ENCODE peak calls at places on chromosomes 1 and 21, in five cellular contexts. X is HFF-Myc; C is mucosa of gallbladder; R is CD4-positive, CD25-positive, alpha-beta regulatory T cell; S is stimulated activated CD4-positive, alpha-beta T cell treated with anti-CD3 and anti-CD28 coated beads, Interleukin-4, amount 100 ng/mL, for 1 hour. H is an unnamed sample.

GRCh38 chr1:78649628-78650027 is at the start of gene IFI44:
- DNase-seq in X (peak), C (peak), R (peak), S (peak), H (no peak)

GRCh38 chr1:8303141-8303540 is 14.8 kb upstream of the SLC45A1 start:
- DNase-seq in X (no peak), C (no peak), R (no peak), S (no peak), H (no peak)

GRCh38 chr1:29732438-29732837 is 496.1 kb downstream of the PTPRU start:
- DNase-seq in X (peak), C (no peak), R (no peak), S (no peak), H (no peak)

GRCh38 chr1:54253480-54253879 is 53.5 kb downstream of the MRPL37 start:
- DNase-seq in X (no peak), C (no peak), R (no peak), S (no peak), H (peak)

GRCh38 chr1:21706151-21706835 is 37.1 kb upstream of the RAP1GAP start:
- DNase-seq in X (no peak), C (no peak), R (no peak), S (no peak), H (no peak)

GRCh38 chr1:162187676-162188075 is 118.2 kb downstream of the NOS1AP start:
- DNase-seq in X (no peak), C (no peak), R (no peak), S (no peak), H (no peak)

GRCh38 chr1:210607361-210607760 is 278.7 kb downstream of the HHAT start:
- DNase-seq in X (no peak), C (no peak), R (no peak), S (no peak), H (no peak)

GRCh38 chr1:12339861-12340557 is 110.2 kb downstream of the VPS13D start:
- DNase-seq in X (no peak), C (no peak), R (no peak), S (no peak), H (no peak)

GRCh38 chr1:201062511-201063189 is 39.1 kb upstream of the KIF21B start:
- DNase-seq in X (no peak), C (no peak), R (no peak), S (no peak), H (no peak)

GRCh38 chr21:41639336-41639735 is 127.5 kb downstream of the RIPK4 start:
- DNase-seq in X (no peak), C (no peak), R (no peak), S (no peak), H (no peak)

GRCh38 chr1:194378517-194378916 is 1192.1 kb upstream of the B3GALT2 start:
- DNase-seq in X (no peak), C (no peak), R (no peak), S (no peak), H (no peak)

GRCh38 chr1:54336121-54336520 is 70.1 kb downstream of the SSBP3 start:
- DNase-seq in X (no peak), C (no peak), R (no peak), S (no peak), H (no peak)

GRCh38 chr1:109248797-109249629 is at the start of gene CELSR2:
- DNase-seq in X (no peak), C (no peak), R (peak), S (peak), H (no peak)

GRCh38 chr21:23899561-23899960 is 1707.7 kb downstream of the MRPL39 start:
- DNase-seq in X (no peak), C (no peak), R (no peak), S (no peak), H (no peak)

GRCh38 chr1:56330400-56331026 is 248.8 kb downstream of the PLPP3 start:
- DNase-seq in X (peak), C (no peak), R (peak), S (no peak), H (no peak)

GRCh38 chr1:154750681-154751665 is 119.1 kb downstream of the KCNN3 start:
- DNase-seq in X (no peak), C (no peak), R (no peak), S (no peak), H (no peak)

GRCh38 chr1:205812271-205812877 is 624 bp downstream of the SLC41A1 start:
- DNase-seq in X (no peak), C (no peak), R (peak), S (peak), H (no peak)

GRCh38 chr1:109687641-109688499 is at the start of gene GSTM1:
- DNase-seq in X (no peak), C (no peak), R (no peak), S (no peak), H (peak)

GRCh38 chr21:16004523-16004922 is 274.7 kb downstream of the USP25 start:
- DNase-seq in X (no peak), C (no peak), R (no peak), S (no peak), H (no peak)

GRCh38 chr1:218480691-218481099 is 135.6 kb downstream of the TGFB2 start:
- DNase-seq in X (no peak), C (no peak), R (no peak), S (no peak), H (no peak)

GRCh38 chr1:211715976-211716375 is 40.6 kb upstream of the NEK2 start:
- DNase-seq in X (no peak), C (no peak), R (no peak), S (no peak), H (no peak)

GRCh38 chr1:67713071-67713806 is 28.2 kb downstream of the GADD45A start:
- DNase-seq in X (peak), C (peak), R (no peak), S (no peak), H (no peak)

GRCh38 chr1:145927916-145928647 is 798 bp upstream of the RBM8A start:
- DNase-seq in X (no peak), C (no peak), R (peak), S (no peak), H (no peak)

GRCh38 chr1:155940993-155941844 is at the start of gene RXFP4:
- DNase-seq in X (no peak), C (no peak), R (no peak), S (no peak), H (no peak)

GRCh38 chr1:55632058-55632457 is 416.9 kb upstream of the USP24 start:
- DNase-seq in X (no peak), C (no peak), R (no peak), S (no peak), H (no peak)

GRCh38 chr1:81042225-81042624 is 758.5 kb upstream of the ADGRL2 start:
- DNase-seq in X (no peak), C (no peak), R (no peak), S (no peak), H (no peak)

H was measured in GOT3.